ENCODE peak calls at places on chromosomes 13 and 19, in six cellular contexts. One of them, this sample, is unnamed.

GRCh38 chr19:57473646-57474045 is 3.7 kb downstream of the ZNF772 start:
- DNase-seq in breast epithelium: no peak
- DNase-seq in cardiac muscle cell: no peak
- DNase-seq in HFF-Myc: no peak
- DNase-seq in epithelial cell of proximal tubule: no peak
- DNase-seq in fibroblast of the aortic adventitia: peak
- DNase-seq in this sample: no peak

GRCh38 chr19:10812902-10813404 is 23.1 kb downstream of the TMED1 start:
- DNase-seq in cardiac muscle cell: no peak
- DNase-seq in breast epithelium: no peak
- DNase-seq in fibroblast of the aortic adventitia: peak
- DNase-seq in epithelial cell of proximal tubule: no peak
- DNase-seq in HFF-Myc: peak
- DNase-seq in this sample: peak

GRCh38 chr19:36030264-36031148 is 2.2 kb downstream of the CLIP3 start:
- DNase-seq in fibroblast of the aortic adventitia: peak
- DNase-seq in epithelial cell of proximal tubule: peak
- DNase-seq in cardiac muscle cell: no peak
- DNase-seq in breast epithelium: no peak
- DNase-seq in HFF-Myc: no peak
- DNase-seq in this sample: no peak

GRCh38 chr13:73849292-73849691 is 284.9 kb downstream of the KLF12 start:
- DNase-seq in breast epithelium: no peak
- DNase-seq in fibroblast of the aortic adventitia: peak
- DNase-seq in HFF-Myc: peak
- DNase-seq in cardiac muscle cell: no peak
- DNase-seq in epithelial cell of proximal tubule: peak
- DNase-seq in this sample: no peak

GRCh38 chr13:50948576-50948975 is 39.0 kb downstream of the RNASEH2B start:
- DNase-seq in breast epithelium: no peak
- DNase-seq in cardiac muscle cell: no peak
- DNase-seq in HFF-Myc: no peak
- DNase-seq in epithelial cell of proximal tubule: no peak
- DNase-seq in fibroblast of the aortic adventitia: peak
- DNase-seq in this sample: no peak

GRCh38 chr19:13396256-13397080 is 109.8 kb downstream of the CACNA1A start:
- DNase-seq in cardiac muscle cell: peak
- DNase-seq in HFF-Myc: peak
- DNase-seq in fibroblast of the aortic adventitia: peak
- DNase-seq in epithelial cell of proximal tubule: peak
- DNase-seq in breast epithelium: no peak
- DNase-seq in this sample: peak

GRCh38 chr13:110872768-110873638 is 41.9 kb downstream of the ANKRD10 start:
- DNase-seq in breast epithelium: no peak
- DNase-seq in cardiac muscle cell: no peak
- DNase-seq in epithelial cell of proximal tubule: no peak
- DNase-seq in fibroblast of the aortic adventitia: no peak
- DNase-seq in HFF-Myc: no peak
- DNase-seq in this sample: no peak

GRCh38 chr19:10923503-10924076 is 4.8 kb downstream of the YIPF2 start:
- DNase-seq in fibroblast of the aortic adventitia: no peak
- DNase-seq in breast epithelium: no peak
- DNase-seq in epithelial cell of proximal tubule: no peak
- DNase-seq in HFF-Myc: no peak
- DNase-seq in cardiac muscle cell: no peak
- DNase-seq in this sample: no peak

GRCh38 chr13:93058301-93058700 is 168.3 kb upstream of the GPC6 start:
- DNase-seq in breast epithelium: no peak
- DNase-seq in epithelial cell of proximal tubule: no peak
- DNase-seq in cardiac muscle cell: no peak
- DNase-seq in fibroblast of the aortic adventitia: no peak
- DNase-seq in HFF-Myc: no peak
- DNase-seq in this sample: no peak

GRCh38 chr13:100280681-100281080 is 191.8 kb downstream of the PCCA start:
- DNase-seq in breast epithelium: no peak
- DNase-seq in cardiac muscle cell: no peak
- DNase-seq in fibroblast of the aortic adventitia: no peak
- DNase-seq in epithelial cell of proximal tubule: no peak
- DNase-seq in HFF-Myc: no peak
- DNase-seq in this sample: no peak

GRCh38 chr13:35475960-35476943 is at the start of gene MAB21L1:
- DNase-seq in cardiac muscle cell: peak
- DNase-seq in HFF-Myc: peak
- DNase-seq in breast epithelium: no peak
- DNase-seq in epithelial cell of proximal tubule: no peak
- DNase-seq in fibroblast of the aortic adventitia: peak
- DNase-seq in this sample: peak

GRCh38 chr13:110499621-110500281 is 61.8 kb downstream of the RAB20 start:
- DNase-seq in breast epithelium: no peak
- DNase-seq in epithelial cell of proximal tubule: no peak
- DNase-seq in fibroblast of the aortic adventitia: no peak
- DNase-seq in HFF-Myc: peak
- DNase-seq in cardiac muscle cell: no peak
- DNase-seq in this sample: no peak

GRCh38 chr19:399370-399769 is 9.6 kb downstream of the C2CD4C start:
- DNase-seq in breast epithelium: peak
- DNase-seq in epithelial cell of proximal tubule: no peak
- DNase-seq in HFF-Myc: no peak
- DNase-seq in fibroblast of the aortic adventitia: no peak
- DNase-seq in cardiac muscle cell: no peak
- DNase-seq in this sample: no peak

GRCh38 chr19:48724796-48725753 is 5.5 kb upstream of the MAMSTR start:
- DNase-seq in HFF-Myc: peak
- DNase-seq in fibroblast of the aortic adventitia: peak
- DNase-seq in breast epithelium: no peak
- DNase-seq in cardiac muscle cell: peak
- DNase-seq in epithelial cell of proximal tubule: peak
- DNase-seq in this sample: no peak

GRCh38 chr19:39351537-39352037 is 9.4 kb downstream of the SAMD4B start:
- DNase-seq in fibroblast of the aortic adventitia: peak
- DNase-seq in HFF-Myc: no peak
- DNase-seq in breast epithelium: no peak
- DNase-seq in epithelial cell of proximal tubule: no peak
- DNase-seq in cardiac muscle cell: no peak
- DNase-seq in this sample: no peak

GRCh38 chr13:113442354-113442984 is 10.8 kb downstream of the ADPRHL1 start:
- DNase-seq in breast epithelium: peak
- DNase-seq in HFF-Myc: no peak
- DNase-seq in cardiac muscle cell: no peak
- DNase-seq in epithelial cell of proximal tubule: no peak
- DNase-seq in fibroblast of the aortic adventitia: no peak
- DNase-seq in this sample: no peak

GRCh38 chr13:40401911-40402776 is 264.3 kb downstream of the FOXO1 start:
- DNase-seq in breast epithelium: peak
- DNase-seq in epithelial cell of proximal tubule: peak
- DNase-seq in HFF-Myc: peak
- DNase-seq in cardiac muscle cell: no peak
- DNase-seq in fibroblast of the aortic adventitia: peak
- DNase-seq in this sample: peak

GRCh38 chr19:20661150-20661819 is at the start of gene ZNF626:
- DNase-seq in fibroblast of the aortic adventitia: peak
- DNase-seq in HFF-Myc: peak
- DNase-seq in breast epithelium: peak
- DNase-seq in cardiac muscle cell: peak
- DNase-seq in epithelial cell of proximal tubule: peak
- DNase-seq in this sample: peak

GRCh38 chr13:51125495-51126226 is 14.6 kb upstream of the C13orf42 start:
- DNase-seq in fibroblast of the aortic adventitia: peak
- DNase-seq in HFF-Myc: no peak
- DNase-seq in cardiac muscle cell: peak
- DNase-seq in epithelial cell of proximal tubule: no peak
- DNase-seq in breast epithelium: no peak
- DNase-seq in this sample: peak

GRCh38 chr19:970695-971094 is 13.4 kb upstream of the WDR18 start:
- DNase-seq in HFF-Myc: no peak
- DNase-seq in fibroblast of the aortic adventitia: no peak
- DNase-seq in epithelial cell of proximal tubule: no peak
- DNase-seq in cardiac muscle cell: no peak
- DNase-seq in breast epithelium: no peak
- DNase-seq in this sample: no peak

GRCh38 chr19:686589-687297 is 8.5 kb downstream of the PRSS57 start:
- DNase-seq in HFF-Myc: no peak
- DNase-seq in fibroblast of the aortic adventitia: no peak
- DNase-seq in cardiac muscle cell: no peak
- DNase-seq in epithelial cell of proximal tubule: no peak
- DNase-seq in breast epithelium: no peak
- DNase-seq in this sample: no peak

GRCh38 chr19:39188960-39189359 is 7.8 kb upstream of the NCCRP1 start:
- DNase-seq in HFF-Myc: no peak
- DNase-seq in fibroblast of the aortic adventitia: no peak
- DNase-seq in breast epithelium: no peak
- DNase-seq in cardiac muscle cell: no peak
- DNase-seq in epithelial cell of proximal tubule: no peak
- DNase-seq in this sample: no peak

GRCh38 chr13:39663508-39663907 is 8.0 kb downstream of the COG6 start:
- DNase-seq in HFF-Myc: no peak
- DNase-seq in breast epithelium: no peak
- DNase-seq in fibroblast of the aortic adventitia: no peak
- DNase-seq in cardiac muscle cell: no peak
- DNase-seq in epithelial cell of proximal tubule: no peak
- DNase-seq in this sample: no peak

GRCh38 chr13:112229445-112229844 is 146.7 kb upstream of the SPACA7 start:
- DNase-seq in epithelial cell of proximal tubule: no peak
- DNase-seq in fibroblast of the aortic adventitia: no peak
- DNase-seq in breast epithelium: no peak
- DNase-seq in HFF-Myc: no peak
- DNase-seq in cardiac muscle cell: no peak
- DNase-seq in this sample: no peak
- H3K4me3 ChIP-seq in epithelial cell of proximal tubule: no peak
- H3K4me3 ChIP-seq in fibroblast of the aortic adventitia: no peak
- H3K4me3 ChIP-seq in breast epithelium: no peak
- H3K4me3 ChIP-seq in HFF-Myc: no peak
- H3K4me3 ChIP-seq in cardiac muscle cell: no peak
- H3K4me3 ChIP-seq in this sample: no peak

DNA sequence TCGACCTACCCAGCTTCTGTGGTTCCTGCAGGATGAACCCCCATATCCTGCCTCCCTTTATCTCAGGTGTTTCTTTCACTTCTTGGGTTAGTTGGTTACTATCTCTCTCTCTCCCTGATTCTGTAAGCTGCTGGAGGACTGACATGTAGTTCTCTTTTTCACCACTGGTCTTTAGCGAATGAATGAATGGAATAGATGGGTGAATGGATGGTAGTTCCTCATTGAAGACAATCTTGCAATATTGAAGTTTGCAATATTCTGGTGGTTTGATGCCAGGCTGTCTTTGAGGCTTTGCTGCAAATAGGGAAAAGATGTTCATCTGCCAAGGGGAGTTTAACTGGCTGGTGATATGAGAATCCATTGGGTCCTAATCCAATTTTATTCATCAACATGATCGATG is 120.2 kb downstream of the UBL3 start:
- DNase-seq in breast epithelium: no peak
- DNase-seq in HFF-Myc: no peak
- DNase-seq in epithelial cell of proximal tubule: no peak
- DNase-seq in cardiac muscle cell: no peak
- DNase-seq in fibroblast of the aortic adventitia: no peak
- DNase-seq in this sample: no peak
- TF ChIP-seq CTCF in breast epithelium: no peak
- TF ChIP-seq CTCF in HFF-Myc: no peak
- TF ChIP-seq CTCF in epithelial cell of proximal tubule: peak
- TF ChIP-seq CTCF in cardiac muscle cell: no peak
- TF ChIP-seq CTCF in fibroblast of the aortic adventitia: peak
- TF ChIP-seq CTCF in this sample: peak

DNA sequence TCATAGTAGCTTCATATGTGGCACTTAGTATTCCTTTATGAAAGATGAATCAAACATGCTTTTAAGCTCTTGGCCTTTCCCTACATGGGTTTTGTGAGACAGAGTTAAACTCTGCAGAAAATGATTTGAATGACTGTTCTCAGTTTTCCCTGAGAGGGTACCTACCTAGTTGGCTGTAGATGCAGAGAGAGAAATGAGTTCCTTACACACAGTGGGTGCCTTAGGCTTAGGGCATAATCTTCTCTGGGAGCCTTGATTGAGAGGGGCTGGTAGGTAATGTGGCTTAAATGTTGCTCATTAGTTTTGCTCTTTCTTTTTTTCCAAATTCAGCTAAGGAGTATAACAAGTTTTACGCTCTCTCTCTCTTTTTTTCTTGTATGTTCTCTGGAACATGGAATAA is 3.0 kb downstream of the URI1 start:
- DNase-seq in epithelial cell of proximal tubule: no peak
- DNase-seq in breast epithelium: no peak
- DNase-seq in cardiac muscle cell: no peak
- DNase-seq in fibroblast of the aortic adventitia: no peak
- DNase-seq in HFF-Myc: no peak
- DNase-seq in this sample: no peak
- H3K4me3 ChIP-seq in epithelial cell of proximal tubule: no peak
- H3K4me3 ChIP-seq in breast epithelium: no peak
- H3K4me3 ChIP-seq in cardiac muscle cell: no peak
- H3K4me3 ChIP-seq in fibroblast of the aortic adventitia: peak
- H3K4me3 ChIP-seq in HFF-Myc: peak
- H3K4me3 ChIP-seq in this sample: no peak

DNA sequence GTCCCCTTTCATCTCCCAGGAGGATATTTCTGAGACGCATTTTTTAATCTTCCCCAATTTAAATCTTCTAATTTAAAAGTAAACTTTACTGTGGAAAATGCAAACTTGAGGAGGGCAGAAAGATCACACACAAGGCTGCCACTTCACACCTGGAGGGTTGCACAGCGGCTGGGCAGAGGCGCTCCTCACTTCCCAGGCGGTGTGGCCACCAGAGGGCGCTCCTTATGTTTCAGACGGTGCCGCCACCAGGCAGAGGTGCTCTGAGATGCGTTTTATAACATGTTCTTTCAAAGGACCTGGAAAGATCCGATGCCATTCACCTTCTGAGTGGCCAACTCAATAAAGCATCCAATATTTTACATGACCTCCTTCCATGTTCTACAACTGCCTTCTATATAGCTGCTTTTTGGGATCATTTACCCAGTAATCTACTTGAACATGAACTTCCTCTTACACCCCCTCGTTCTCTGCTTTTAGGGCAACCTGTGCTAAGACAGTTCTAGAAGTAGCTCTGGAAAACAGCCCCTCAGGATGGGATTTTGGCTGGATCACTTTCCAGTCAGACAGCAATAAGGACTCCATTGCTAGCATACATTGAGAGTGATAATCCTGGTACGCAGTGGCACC is 14.8 kb upstream of the MTUS2 start:
- DNase-seq in cardiac muscle cell: peak
- DNase-seq in HFF-Myc: no peak
- DNase-seq in epithelial cell of proximal tubule: no peak
- DNase-seq in fibroblast of the aortic adventitia: peak
- DNase-seq in breast epithelium: no peak
- DNase-seq in this sample: no peak
- TF ChIP-seq CTCF in cardiac muscle cell: peak
- TF ChIP-seq CTCF in HFF-Myc: peak
- TF ChIP-seq CTCF in epithelial cell of proximal tubule: peak
- TF ChIP-seq CTCF in fibroblast of the aortic adventitia: peak
- TF ChIP-seq CTCF in breast epithelium: no peak
- TF ChIP-seq CTCF in this sample: peak